ENCODE peak calls at places on chromosomes 6 and 20, in eight cellular contexts. N is SK-N-SH; P is stimulated activated CD4-positive, alpha-beta T cell treated with anti-CD3 and anti-CD28 coated beads, Interleukin-15, amount 100 ng/mL, for 1 hour; Z is A172; S is cerebellum; Y is epithelial cell of esophagus; F is psoas muscle; D is T-cell. J is an unnamed sample.

GRCh38 chr20:10137533-10137932 is 81.1 kb upstream of the SNAP25 start:
- DNase-seq in F (no peak), S (no peak), N (no peak), Y (no peak), P (no peak), Z (no peak), D (no peak), J (no peak)

GRCh38 chr20:24658920-24659660 is 189.7 kb downstream of the SYNDIG1 start:
- DNase-seq in Y (no peak), N (peak; percentile 57), F (no peak), S (peak; percentile 69), Z (peak; percentile 65), D (no peak), P (no peak), J (no peak)

GRCh38 chr6:105896821-105897095 is 189.4 kb upstream of the PRDM1 start:
- DNase-seq in F (no peak), Z (no peak), D (no peak), N (no peak), P (no peak), Y (peak; percentile 34), S (no peak), J (no peak)

GRCh38 chr6:71585472-71585871 is 296.9 kb downstream of the OGFRL1 start:
- DNase-seq in Z (no peak), Y (no peak), F (peak; percentile 49), S (no peak), N (no peak), P (no peak), D (no peak), J (no peak)

GRCh38 chr20:36179170-36179945 is 24.8 kb downstream of the EPB41L1 start:
- DNase-seq in Y (no peak), F (no peak), P (no peak), N (peak; percentile 66), D (no peak), S (peak; percentile 78), Z (no peak), J (no peak)

GRCh38 chr6:20575125-20575524 is 40.9 kb downstream of the CDKAL1 start:
- DNase-seq in Z (no peak), D (no peak), Y (no peak), P (no peak), N (peak; percentile 58), S (no peak), F (no peak), J (no peak)

GRCh38 chr6:145318952-145319351 is 416.4 kb downstream of the EPM2A start:
- DNase-seq in N (no peak), Y (peak; percentile 16), F (no peak), S (no peak), Z (no peak), D (no peak), P (no peak), J (no peak)

GRCh38 chr6:42619963-42620362 is 56.1 kb downstream of the UBR2 start:
- DNase-seq in N (no peak), S (no peak), F (no peak), P (no peak), D (no peak), Z (no peak), Y (no peak), J (no peak)

GRCh38 chr6:7108964-7109836 is 1.4 kb downstream of the RREB1 start:
- DNase-seq in P (no peak), Y (peak; percentile 81), F (peak; percentile 67), S (no peak), D (no peak), N (peak; percentile 44), Z (peak; percentile 49), J (no peak)

GRCh38 chr20:2875690-2876203 is 2.5 kb downstream of the PTPRA start:
- DNase-seq in Y (no peak), D (no peak), S (no peak), F (no peak), P (no peak), N (no peak), Z (no peak), J (no peak)

GRCh38 chr6:11650297-11650696 is 112.7 kb downstream of the TMEM170B start:
- DNase-seq in Z (peak; percentile 73), P (no peak), N (no peak), F (no peak), S (no peak), Y (peak; percentile 30), D (no peak), J (no peak)

GRCh38 chr6:104983296-104983695 is 26.4 kb downstream of the LIN28B start:
- DNase-seq in Y (no peak), P (no peak), F (no peak), Z (no peak), N (no peak), D (no peak), S (no peak), J (no peak)

GRCh38 chr6:95084867-95085266 is 492.5 kb upstream of the MANEA start:
- DNase-seq in F (peak; percentile 46), N (no peak), P (no peak), Y (no peak), D (no peak), S (no peak), Z (no peak), J (no peak)